ENCODE peak calls at places on chromosome 12, in seven cellular contexts. One of them, this sample, is unnamed.

GRCh38 chr12:6914246-6914947 is at the start of gene ENO2:
- DNase-seq in cardiac muscle cell: peak; percentile 66
- DNase-seq in GM12878: no peak
- DNase-seq in thoracic aorta: peak; percentile 60
- DNase-seq in right lobe of liver: peak; percentile 82
- DNase-seq in H1: peak; percentile 72
- DNase-seq in heart right ventricle: peak; percentile 73
- DNase-seq in this sample: no peak

GRCh38 chr12:68479261-68479581 is 131.5 kb upstream of the RAP1B start:
- DNase-seq in right lobe of liver: no peak
- DNase-seq in GM12878: no peak
- DNase-seq in H1: no peak
- DNase-seq in heart right ventricle: no peak
- DNase-seq in cardiac muscle cell: no peak
- DNase-seq in thoracic aorta: no peak
- DNase-seq in this sample: no peak

GRCh38 chr12:2374092-2374740 is 321.4 kb downstream of the CACNA1C start:
- DNase-seq in thoracic aorta: no peak
- DNase-seq in GM12878: no peak
- DNase-seq in cardiac muscle cell: no peak
- DNase-seq in heart right ventricle: no peak
- DNase-seq in right lobe of liver: no peak
- DNase-seq in H1: no peak
- DNase-seq in this sample: no peak

GRCh38 chr12:80273144-80273543 is 170.9 kb upstream of the PTPRQ start:
- DNase-seq in right lobe of liver: no peak
- DNase-seq in cardiac muscle cell: no peak
- DNase-seq in thoracic aorta: no peak
- DNase-seq in H1: no peak
- DNase-seq in heart right ventricle: no peak
- DNase-seq in GM12878: no peak
- DNase-seq in this sample: no peak

GRCh38 chr12:15856097-15856982 is 25.8 kb upstream of the STRAP start:
- DNase-seq in GM12878: peak; percentile 40
- DNase-seq in heart right ventricle: peak; percentile 62
- DNase-seq in right lobe of liver: no peak
- DNase-seq in thoracic aorta: peak; percentile 14
- DNase-seq in H1: peak; percentile 58
- DNase-seq in cardiac muscle cell: peak; percentile 82
- DNase-seq in this sample: no peak

GRCh38 chr12:102957339-102958050 is at the start of gene ASCL1:
- DNase-seq in thoracic aorta: no peak
- DNase-seq in cardiac muscle cell: peak; percentile 43
- DNase-seq in H1: peak; percentile 70
- DNase-seq in heart right ventricle: no peak
- DNase-seq in GM12878: no peak
- DNase-seq in right lobe of liver: no peak
- DNase-seq in this sample: no peak

GRCh38 chr12:112096667-112097066 is 11.9 kb downstream of the NAA25 start:
- DNase-seq in thoracic aorta: no peak
- DNase-seq in right lobe of liver: no peak
- DNase-seq in H1: no peak
- DNase-seq in GM12878: no peak
- DNase-seq in heart right ventricle: no peak
- DNase-seq in cardiac muscle cell: peak; percentile 14
- DNase-seq in this sample: no peak

GRCh38 chr12:65278576-65279386 is at the start of gene MSRB3:
- DNase-seq in cardiac muscle cell: peak; percentile 88
- DNase-seq in thoracic aorta: peak; percentile 21
- DNase-seq in H1: peak; percentile 85
- DNase-seq in GM12878: no peak
- DNase-seq in heart right ventricle: peak; percentile 85
- DNase-seq in right lobe of liver: peak; percentile 58
- DNase-seq in this sample: peak; percentile 76

GRCh38 chr12:120508537-120508936 is 12.6 kb downstream of the DYNLL1 start:
- DNase-seq in H1: no peak
- DNase-seq in thoracic aorta: no peak
- DNase-seq in heart right ventricle: no peak
- DNase-seq in right lobe of liver: no peak
- DNase-seq in cardiac muscle cell: no peak
- DNase-seq in GM12878: no peak
- DNase-seq in this sample: no peak

GRCh38 chr12:59695379-59695778 is 99.5 kb downstream of the SLC16A7 start:
- DNase-seq in heart right ventricle: no peak
- DNase-seq in GM12878: no peak
- DNase-seq in right lobe of liver: no peak
- DNase-seq in cardiac muscle cell: peak; percentile 30
- DNase-seq in thoracic aorta: no peak
- DNase-seq in H1: no peak
- DNase-seq in this sample: no peak

GRCh38 chr12:45725631-45726593 is 3.6 kb upstream of the ARID2 start:
- DNase-seq in right lobe of liver: peak; percentile 26
- DNase-seq in GM12878: no peak
- DNase-seq in thoracic aorta: no peak
- DNase-seq in heart right ventricle: peak; percentile 36
- DNase-seq in H1: no peak
- DNase-seq in cardiac muscle cell: peak; percentile 43
- DNase-seq in this sample: no peak

GRCh38 chr12:2960432-2960956 is 1.3 kb downstream of the TEAD4 start:
- DNase-seq in GM12878: no peak
- DNase-seq in heart right ventricle: no peak
- DNase-seq in thoracic aorta: no peak
- DNase-seq in cardiac muscle cell: no peak
- DNase-seq in right lobe of liver: no peak
- DNase-seq in H1: peak; percentile 57
- DNase-seq in this sample: no peak

GRCh38 chr12:4975574-4975973 is 65.9 kb downstream of the KCNA1 start:
- DNase-seq in cardiac muscle cell: no peak
- DNase-seq in thoracic aorta: no peak
- DNase-seq in heart right ventricle: no peak
- DNase-seq in H1: peak; percentile 51
- DNase-seq in GM12878: no peak
- DNase-seq in right lobe of liver: no peak
- DNase-seq in this sample: no peak

GRCh38 chr12:72511493-72511892 is 239.3 kb downstream of the TRHDE start:
- DNase-seq in H1: no peak
- DNase-seq in heart right ventricle: no peak
- DNase-seq in thoracic aorta: no peak
- DNase-seq in right lobe of liver: no peak
- DNase-seq in cardiac muscle cell: no peak
- DNase-seq in GM12878: no peak
- DNase-seq in this sample: no peak

GRCh38 chr12:91142184-91142583 is 30.9 kb upstream of the LUM start:
- DNase-seq in heart right ventricle: peak; percentile 11
- DNase-seq in H1: no peak
- DNase-seq in thoracic aorta: no peak
- DNase-seq in right lobe of liver: no peak
- DNase-seq in GM12878: no peak
- DNase-seq in cardiac muscle cell: peak; percentile 87
- DNase-seq in this sample: no peak

GRCh38 chr12:91140660-91141045 is 29.4 kb upstream of the LUM start:
- DNase-seq in thoracic aorta: no peak
- DNase-seq in right lobe of liver: no peak
- DNase-seq in heart right ventricle: peak; percentile 19
- DNase-seq in cardiac muscle cell: peak; percentile 69
- DNase-seq in H1: no peak
- DNase-seq in GM12878: no peak
- DNase-seq in this sample: no peak

GRCh38 chr12:91139981-91140659 is 28.8 kb upstream of the LUM start:
- DNase-seq in GM12878: no peak
- DNase-seq in H1: no peak
- DNase-seq in right lobe of liver: no peak
- DNase-seq in heart right ventricle: no peak
- DNase-seq in cardiac muscle cell: peak; percentile 91
- DNase-seq in thoracic aorta: no peak
- DNase-seq in this sample: no peak

GRCh38 chr12:91139264-91139663 is 28.0 kb upstream of the LUM start:
- DNase-seq in heart right ventricle: no peak
- DNase-seq in cardiac muscle cell: peak; percentile 52
- DNase-seq in H1: no peak
- DNase-seq in GM12878: no peak
- DNase-seq in right lobe of liver: no peak
- DNase-seq in thoracic aorta: no peak
- DNase-seq in this sample: no peak

DNA sequence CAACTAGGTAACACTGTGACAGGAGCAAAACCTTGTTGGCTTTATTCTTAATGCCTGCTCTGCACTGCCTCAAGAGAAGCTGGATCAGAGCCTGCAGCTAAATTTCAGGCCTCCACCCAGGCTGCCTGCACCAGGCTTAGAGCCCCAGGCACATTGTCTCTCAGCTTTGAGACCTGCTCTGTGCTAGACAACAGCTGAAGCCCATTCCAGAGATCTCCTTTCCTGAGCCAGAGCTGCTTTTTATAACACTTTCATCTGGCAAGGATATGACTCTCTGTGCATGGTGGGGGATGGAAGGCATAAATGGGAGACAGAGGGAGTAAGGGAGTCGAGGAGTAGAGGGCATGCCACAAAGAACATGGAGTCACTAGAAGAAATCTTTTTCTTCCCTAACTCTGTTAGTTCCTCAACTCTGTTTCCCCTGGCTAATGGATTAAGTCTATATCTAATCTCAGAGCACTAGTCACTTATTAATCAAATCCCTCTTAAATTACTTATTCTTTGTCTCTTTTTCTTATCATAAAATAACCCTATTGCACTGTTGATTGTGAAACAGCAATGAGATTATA is 27.1 kb upstream of the LUM start:
- DNase-seq in cardiac muscle cell: peak; percentile 61
- DNase-seq in GM12878: no peak
- DNase-seq in heart right ventricle: peak; percentile 7
- DNase-seq in right lobe of liver: no peak
- DNase-seq in thoracic aorta: no peak
- DNase-seq in H1: no peak
- DNase-seq in this sample: no peak
- H3K4me1 ChIP-seq in cardiac muscle cell: no peaks in the 10 kb centered on the region
- H3K4me1 ChIP-seq in GM12878: no peaks in the 10 kb centered on the region
- H3K4me1 ChIP-seq in heart right ventricle: peaks cover 11% of the 10 kb centered on the region
- H3K4me1 ChIP-seq in right lobe of liver: no peaks in the 10 kb centered on the region
- H3K4me1 ChIP-seq in thoracic aorta: peaks cover 63% of the 10 kb centered on the region
- H3K4me1 ChIP-seq in H1: no peaks in the 10 kb centered on the region
- H3K4me1 ChIP-seq in this sample: no peaks in the 10 kb centered on the region

DNA sequence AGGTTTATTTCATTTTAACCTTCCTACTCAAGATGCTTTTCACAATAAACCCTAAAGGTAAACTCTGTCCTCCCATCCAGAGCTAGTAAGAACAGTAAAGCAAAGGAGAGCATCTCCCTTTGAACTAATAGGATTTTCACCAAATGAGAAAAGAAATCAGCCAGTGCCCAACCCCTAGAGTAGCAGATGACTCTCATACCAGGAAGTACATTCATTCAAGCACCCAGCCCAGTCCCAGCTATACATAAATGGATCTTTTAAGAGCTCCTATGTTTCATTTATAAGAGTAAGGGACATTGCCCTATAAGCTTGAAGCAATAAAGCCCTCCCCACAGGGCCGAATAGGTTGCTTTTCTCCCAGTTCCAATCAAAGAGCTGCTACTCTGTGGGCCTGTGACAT is 7.6 kb downstream of the BAZ2A start:
- DNase-seq in H1: no peak
- DNase-seq in GM12878: no peak
- DNase-seq in cardiac muscle cell: no peak
- DNase-seq in heart right ventricle: no peak
- DNase-seq in thoracic aorta: no peak
- DNase-seq in right lobe of liver: no peak
- DNase-seq in this sample: no peak
- H3K4me3 ChIP-seq in H1: no peak overlapping the region
- H3K4me3 ChIP-seq in GM12878: no peak overlapping the region
- H3K4me3 ChIP-seq in cardiac muscle cell: no peak overlapping the region
- H3K4me3 ChIP-seq in heart right ventricle: no peak overlapping the region
- H3K4me3 ChIP-seq in thoracic aorta: no peak overlapping the region
- H3K4me3 ChIP-seq in right lobe of liver: no peak overlapping the region
- H3K4me3 ChIP-seq in this sample: no peak overlapping the region

DNA sequence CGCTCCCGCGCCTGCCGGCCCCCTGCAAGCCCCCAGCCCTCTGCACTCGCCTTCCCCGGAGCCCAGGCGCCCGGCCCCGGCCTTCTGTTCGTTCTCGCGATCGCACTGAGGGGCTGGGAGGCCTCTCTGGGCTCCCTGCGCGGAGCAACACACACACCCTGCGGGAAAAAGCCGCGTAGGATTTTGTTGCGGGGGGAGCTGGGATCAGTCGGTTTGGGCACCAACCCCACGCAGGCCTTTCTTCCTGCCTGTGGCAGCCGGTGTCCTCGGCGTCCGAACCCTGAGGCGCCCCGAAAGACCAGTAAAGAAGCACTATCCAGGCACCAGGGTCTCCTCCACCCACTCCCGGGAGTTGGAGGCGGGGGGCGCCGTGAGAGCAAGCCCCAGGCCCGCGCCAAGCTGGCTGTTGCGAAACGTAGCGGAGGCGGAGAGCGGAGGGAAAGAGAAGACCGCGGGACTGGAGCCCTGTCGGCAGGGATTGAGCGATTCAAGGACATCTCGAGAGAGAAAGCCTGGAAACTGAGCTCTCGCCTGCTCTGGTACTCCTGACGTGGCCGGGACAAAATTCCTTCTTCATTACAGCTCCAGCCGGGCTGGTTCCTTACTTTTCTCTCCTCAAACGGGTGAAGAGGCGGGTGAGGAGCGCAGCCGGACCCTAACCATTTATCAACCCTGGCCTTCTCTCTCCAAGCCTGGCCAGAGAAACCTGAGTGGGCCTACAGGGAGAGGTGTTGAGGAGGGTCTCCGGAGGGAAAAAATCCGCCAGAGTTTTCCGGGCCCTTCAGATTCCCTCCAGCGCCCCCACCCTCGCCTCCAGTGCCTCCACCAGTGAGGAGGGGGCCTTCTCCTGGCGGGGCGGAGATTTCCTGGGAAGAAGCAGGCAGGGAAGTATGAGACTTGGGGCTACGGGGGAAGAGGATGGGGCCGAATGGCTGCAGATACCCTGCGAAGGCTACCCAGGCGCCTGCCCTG is 1.7 kb upstream of the HOXC5 start:
- DNase-seq in GM12878: no peak
- DNase-seq in H1: no peak
- DNase-seq in heart right ventricle: no peak
- DNase-seq in cardiac muscle cell: peak; percentile 41
- DNase-seq in thoracic aorta: no peak
- DNase-seq in right lobe of liver: no peak
- DNase-seq in this sample: no peak
- H3K27me3 ChIP-seq in GM12878: peaks cover 36% of the 10 kb centered on the region
- H3K27me3 ChIP-seq in H1: peaks cover 97% of the 10 kb centered on the region
- H3K27me3 ChIP-seq in heart right ventricle: peaks cover 100% of the 10 kb centered on the region
- H3K27me3 ChIP-seq in cardiac muscle cell: peaks cover 100% of the 10 kb centered on the region
- H3K27me3 ChIP-seq in thoracic aorta: no peaks in the 10 kb centered on the region
- H3K27me3 ChIP-seq in right lobe of liver: peaks cover 16% of the 10 kb centered on the region
- H3K27me3 ChIP-seq in this sample: peaks cover 94% of the 10 kb centered on the region

DNA sequence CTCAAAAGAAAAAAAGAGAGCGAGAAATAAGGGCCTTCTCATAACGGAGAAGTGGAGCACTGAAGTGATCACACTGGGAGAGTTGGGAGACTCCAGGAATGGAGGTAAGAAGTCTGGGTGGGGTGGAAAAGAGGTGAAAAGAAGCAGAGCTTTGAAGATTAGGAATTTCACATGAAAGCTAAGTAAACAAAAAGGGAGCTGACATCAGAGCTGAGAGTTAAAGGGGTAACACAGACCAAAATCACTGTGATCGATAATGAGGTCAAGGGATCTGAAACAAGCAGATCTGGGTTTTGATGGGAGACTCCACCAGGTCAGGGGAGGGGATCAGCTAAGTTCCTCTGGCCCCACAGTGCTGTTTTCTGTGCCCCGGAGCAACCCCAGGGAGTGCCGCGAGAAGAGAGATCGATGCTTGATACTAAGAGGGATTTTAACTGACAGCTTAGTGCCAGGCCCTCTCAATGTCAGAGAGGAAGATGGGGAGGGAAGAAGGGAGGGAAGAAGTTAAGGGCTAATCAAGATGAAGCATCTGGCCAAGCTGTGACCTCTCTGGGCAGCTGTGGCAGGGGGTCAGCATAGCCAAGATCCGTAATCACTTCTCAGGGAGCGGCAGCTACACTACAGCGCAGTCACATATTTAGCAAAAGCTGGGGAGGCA is 7.9 kb downstream of the AQP6 start:
- DNase-seq in cardiac muscle cell: no peak
- DNase-seq in thoracic aorta: no peak
- DNase-seq in right lobe of liver: no peak
- DNase-seq in H1: no peak
- DNase-seq in heart right ventricle: no peak
- DNase-seq in GM12878: no peak
- DNase-seq in this sample: no peak
- H3K4me1 ChIP-seq in cardiac muscle cell: peaks cover 38% of the 10 kb centered on the region
- H3K4me1 ChIP-seq in thoracic aorta: peaks cover 12% of the 10 kb centered on the region
- H3K4me1 ChIP-seq in right lobe of liver: peaks cover 12% of the 10 kb centered on the region
- H3K4me1 ChIP-seq in H1: peaks cover 9% of the 10 kb centered on the region
- H3K4me1 ChIP-seq in heart right ventricle: peaks cover 11% of the 10 kb centered on the region
- H3K4me1 ChIP-seq in GM12878: no peaks in the 10 kb centered on the region
- H3K4me1 ChIP-seq in this sample: peaks cover 4% of the 10 kb centered on the region